ENCODE peak calls at places on chromosomes 11 and 22, in nine cellular contexts. V is body of pancreas, H is DND-41, B is uterus, M is prostate gland, U is transverse colon, A is SK-N-SH, Z is mucosa of descending colon, G is HCT116. R is an unnamed sample.

GRCh38 chr22:45475876-45476514 is 26.7 kb upstream of the FBLN1 start:
- DNase-seq in V (no peak), H (no peak), B (no peak), M (no peak), U (no peak), A (no peak), Z (no peak), G (no peak), R (no peak)

GRCh38 chr11:59754494-59754858 is 700 bp upstream of the STX3 start:
- DNase-seq in V (no peak), H (peak; percentile 26), B (peak; percentile 21), M (peak; percentile 7), U (peak; percentile 46), A (peak; percentile 39), Z (peak; percentile 50), G (no peak), R (no peak)

GRCh38 chr11:130827697-130828377 is 88.4 kb downstream of the SNX19 start:
- DNase-seq in V (peak; percentile 60), H (no peak), B (peak; percentile 36), M (no peak), U (peak; percentile 62), A (peak; percentile 53), Z (peak; percentile 65), G (peak; percentile 50), R (peak; percentile 70)

GRCh38 chr11:12079726-12080556 is 30.4 kb upstream of the MICAL2 start:
- DNase-seq in V (peak; percentile 26), H (no peak), B (peak; percentile 84), M (no peak), U (peak; percentile 56), A (no peak), Z (peak; percentile 46), G (peak; percentile 79), R (peak; percentile 60)

GRCh38 chr11:77710358-77710757 is 72.8 kb upstream of the CLNS1A start:
- DNase-seq in V (no peak), H (no peak), B (no peak), M (no peak), U (no peak), A (no peak), Z (no peak), G (no peak), R (no peak)

GRCh38 chr11:72308226-72309073 is 64.5 kb upstream of the PHOX2A start:
- DNase-seq in V (peak; percentile 22), H (no peak), B (peak; percentile 85), M (no peak), U (no peak), A (peak; percentile 81), Z (no peak), G (no peak), R (no peak)

GRCh38 chr11:61120865-61121831 is 18.9 kb downstream of the CD5 start:
- DNase-seq in V (peak; percentile 73), H (peak; percentile 51), B (no peak), M (no peak), U (peak; percentile 45), A (peak; percentile 85), Z (peak; percentile 62), G (no peak), R (no peak)

GRCh38 chr11:78595431-78596130 is 20.9 kb upstream of the NARS2 start:
- DNase-seq in V (no peak), H (no peak), B (peak; percentile 34), M (no peak), U (no peak), A (no peak), Z (no peak), G (no peak), R (no peak)

GRCh38 chr22:31490496-31490925 is 869 bp upstream of the EIF4ENIF1 start:
- DNase-seq in V (peak; percentile 36), H (peak; percentile 75), B (peak; percentile 23), M (peak; percentile 28), U (peak; percentile 78), A (peak; percentile 58), Z (peak; percentile 69), G (peak; percentile 22), R (peak; percentile 61)
- TF ChIP-seq CTCF in V (peak; percentile 19), H (peak; percentile 29), B (no peak), M (no peak), U (peak; percentile 5), A (peak; percentile 15), Z (no peak), G (no peak), R (no peak)

GRCh38 chr11:11010624-11011127 is 152.8 kb upstream of the ZBED5 start:
- DNase-seq in V (peak; percentile 13), H (no peak), B (no peak), M (peak; percentile 25), U (peak; percentile 52), A (peak; percentile 45), Z (peak; percentile 72), G (peak; percentile 45), R (peak; percentile 54)
- H3K4me3 ChIP-seq in V (no peak overlapping the region), H (no peak overlapping the region), B (no peak overlapping the region), M (no peak overlapping the region), U (no peak overlapping the region), A (no peak overlapping the region), Z (no peak overlapping the region), G (peak overlapping the region; percentile 44), R (peak overlapping the region; percentile 22)

GRCh38 chr11:128589998-128590397 is 2.6 kb upstream of the ETS1 start:
- DNase-seq in V (no peak), H (no peak), B (no peak), M (no peak), U (no peak), A (no peak), Z (no peak), G (no peak), R (no peak)

GRCh38 chr11:128590587-128590986 is 3.2 kb upstream of the ETS1 start:
- DNase-seq in V (no peak), H (no peak), B (no peak), M (no peak), U (no peak), A (no peak), Z (no peak), G (no peak), R (no peak)

GRCh38 chr11:128594246-128594645 is 6.9 kb upstream of the ETS1 start:
- DNase-seq in V (no peak), H (no peak), B (no peak), M (no peak), U (no peak), A (no peak), Z (no peak), G (no peak), R (no peak)

GRCh38 chr11:128593281-128593680 is 5.9 kb upstream of the ETS1 start:
- DNase-seq in V (no peak), H (no peak), B (no peak), M (no peak), U (no peak), A (no peak), Z (no peak), G (no peak), R (no peak)

GRCh38 chr11:128592454-128592853 is 5.1 kb upstream of the ETS1 start:
- DNase-seq in V (no peak), H (no peak), B (no peak), M (no peak), U (no peak), A (no peak), Z (no peak), G (no peak), R (no peak)
- H3K4me1 ChIP-seq in V (peaks cover under 1% of the 10 kb centered on the region), H (no peaks in the 10 kb centered on the region), B (no peaks in the 10 kb centered on the region), M (no peaks in the 10 kb centered on the region), U (no peaks in the 10 kb centered on the region), A (no peaks in the 10 kb centered on the region), Z (no peaks in the 10 kb centered on the region), G (no peaks in the 10 kb centered on the region), R (no peaks in the 10 kb centered on the region)

DNA sequence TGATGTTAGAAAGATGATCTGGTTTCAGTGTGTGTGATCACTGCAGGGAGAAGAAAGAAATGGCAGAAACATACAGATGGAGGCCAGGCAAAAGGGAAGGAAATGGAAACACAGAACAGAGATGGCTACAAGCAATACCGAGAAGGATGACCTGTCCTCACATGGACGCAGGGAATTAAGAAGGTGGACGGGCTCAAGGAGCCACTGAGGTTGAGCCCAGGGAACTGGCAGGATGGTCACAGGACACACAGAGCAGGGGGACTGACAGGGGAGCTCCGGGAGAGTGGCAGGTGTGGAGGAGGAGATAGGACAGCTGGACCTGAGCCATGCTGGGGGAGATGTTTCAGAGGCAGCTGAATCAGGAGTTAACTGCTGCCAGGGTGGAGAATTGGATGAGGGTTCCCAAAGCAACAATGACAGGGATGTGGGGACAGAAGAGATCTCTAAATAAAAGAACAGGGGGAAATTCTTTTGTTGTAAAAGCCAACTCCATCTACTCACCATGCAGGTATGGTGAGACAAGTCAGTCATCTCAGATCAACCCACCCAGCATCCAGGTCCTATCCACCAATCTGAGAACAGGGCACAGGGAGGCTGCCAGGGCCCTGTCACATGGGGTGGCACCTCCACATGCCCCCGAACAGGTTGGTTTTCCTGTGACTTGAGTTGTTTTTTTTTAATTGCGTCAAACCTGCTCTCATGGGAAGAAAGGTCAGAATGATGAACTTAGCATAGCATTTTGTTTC is 26.3 kb downstream of the KLHL22 start:
- DNase-seq in V (no peak), H (no peak), B (no peak), M (no peak), U (no peak), A (no peak), Z (no peak), G (no peak), R (peak; percentile 30)
- TF ChIP-seq CTCF in V (no peak), H (no peak), B (no peak), M (no peak), U (no peak), A (no peak), Z (no peak), G (no peak), R (no peak)